ENCODE peak calls at places on chromosomes 13 and 19, in four cellular contexts. One of them, this sample, is unnamed.
A peak's percentile ranks its signal among the peaks of the same experiment; 100 is the strongest.

GRCh38 chr13:44188257-44188656 is 185.4 kb upstream of the SERP2 start:
- DNase-seq in ELF-1: no peak
- DNase-seq in ACHN: peak; percentile 42
- DNase-seq in T-cell: no peak
- DNase-seq in this sample: no peak

GRCh38 chr13:22009500-22009899 is 338.6 kb downstream of the FGF9 start:
- DNase-seq in ELF-1: no peak
- DNase-seq in ACHN: no peak
- DNase-seq in T-cell: no peak
- DNase-seq in this sample: no peak

GRCh38 chr13:25783480-25784081 is 268.2 kb downstream of the SHISA2 start:
- DNase-seq in ELF-1: no peak
- DNase-seq in ACHN: no peak
- DNase-seq in T-cell: no peak
- DNase-seq in this sample: no peak

GRCh38 chr13:109785141-109785891 is 1.1 kb downstream of the IRS2 start:
- DNase-seq in ELF-1: peak; percentile 59
- DNase-seq in ACHN: peak; percentile 49
- DNase-seq in T-cell: peak; percentile 59
- DNase-seq in this sample: peak; percentile 72

GRCh38 chr13:86725105-86725504 is 925.9 kb upstream of the SLITRK6 start:
- DNase-seq in ELF-1: peak; percentile 45
- DNase-seq in ACHN: peak; percentile 1
- DNase-seq in T-cell: no peak
- DNase-seq in this sample: no peak

GRCh38 chr19:14369399-14370168 is 11.7 kb upstream of the ADGRE5 start:
- DNase-seq in ELF-1: no peak
- DNase-seq in ACHN: no peak
- DNase-seq in T-cell: peak; percentile 87
- DNase-seq in this sample: no peak

GRCh38 chr19:1461862-1462261 is 11.9 kb downstream of the APC2 start:
- DNase-seq in ELF-1: no peak
- DNase-seq in ACHN: no peak
- DNase-seq in T-cell: no peak
- DNase-seq in this sample: no peak

GRCh38 chr13:23947893-23948292 is 50.6 kb upstream of the C1QTNF9B start:
- DNase-seq in ELF-1: no peak
- DNase-seq in ACHN: no peak
- DNase-seq in T-cell: no peak
- DNase-seq in this sample: no peak

GRCh38 chr19:33271246-33272021 is 30.9 kb downstream of the CEBPA start:
- DNase-seq in ELF-1: no peak
- DNase-seq in ACHN: no peak
- DNase-seq in T-cell: no peak
- DNase-seq in this sample: no peak

GRCh38 chr13:79775830-79776229 is 294.9 kb downstream of the NDFIP2 start:
- DNase-seq in ELF-1: peak; percentile 46
- DNase-seq in ACHN: peak; percentile 79
- DNase-seq in T-cell: no peak
- DNase-seq in this sample: peak; percentile 64

GRCh38 chr19:17989425-17990094 is 18.4 kb upstream of the ARRDC2 start:
- DNase-seq in ELF-1: no peak
- DNase-seq in ACHN: no peak
- DNase-seq in T-cell: no peak
- DNase-seq in this sample: no peak

GRCh38 chr13:47426126-47426849 is 529.4 kb upstream of the HTR2A start:
- DNase-seq in ELF-1: no peak
- DNase-seq in ACHN: no peak
- DNase-seq in T-cell: no peak
- DNase-seq in this sample: no peak

GRCh38 chr13:43229506-43229905 is 206.1 kb downstream of the DNAJC15 start:
- DNase-seq in ELF-1: no peak
- DNase-seq in ACHN: no peak
- DNase-seq in T-cell: no peak
- DNase-seq in this sample: no peak

GRCh38 chr19:17725422-17726078 is 6.3 kb downstream of the MAP1S start:
- DNase-seq in ELF-1: peak; percentile 39
- DNase-seq in ACHN: no peak
- DNase-seq in T-cell: no peak
- DNase-seq in this sample: no peak

GRCh38 chr13:111948281-111948680 is 118.7 kb upstream of the SOX1 start:
- DNase-seq in ELF-1: no peak
- DNase-seq in ACHN: no peak
- DNase-seq in T-cell: no peak
- DNase-seq in this sample: no peak

GRCh38 chr19:42468273-42468796 is 25.6 kb upstream of the CXCL17 start:
- DNase-seq in ELF-1: peak; percentile 76
- DNase-seq in ACHN: peak; percentile 21
- DNase-seq in T-cell: no peak
- DNase-seq in this sample: peak; percentile 62

GRCh38 chr13:97366172-97366688 is 67.7 kb upstream of the RAP2A start:
- DNase-seq in ELF-1: no peak
- DNase-seq in ACHN: peak; percentile 10
- DNase-seq in T-cell: no peak
- DNase-seq in this sample: no peak

GRCh38 chr19:4567584-4568071 is 8.1 kb upstream of the SEMA6B start:
- DNase-seq in ELF-1: peak; percentile 94
- DNase-seq in ACHN: peak; percentile 57
- DNase-seq in T-cell: peak; percentile 53
- DNase-seq in this sample: peak; percentile 46

GRCh38 chr13:20442798-20443381 is 82.8 kb downstream of the CRYL1 start:
- DNase-seq in ELF-1: no peak
- DNase-seq in ACHN: no peak
- DNase-seq in T-cell: no peak
- DNase-seq in this sample: no peak

GRCh38 chr13:109700176-109700575 is 86.2 kb downstream of the IRS2 start:
- DNase-seq in ELF-1: peak; percentile 30
- DNase-seq in ACHN: peak; percentile 30
- DNase-seq in T-cell: no peak
- DNase-seq in this sample: peak; percentile 77

GRCh38 chr19:30227661-30228112 is 144.5 kb upstream of the ZNF536 start:
- DNase-seq in ELF-1: peak; percentile 80
- DNase-seq in ACHN: peak; percentile 40
- DNase-seq in T-cell: peak; percentile 12
- DNase-seq in this sample: peak; percentile 88

GRCh38 chr19:18379803-18380747 is 5.9 kb upstream of the GDF15 start:
- DNase-seq in ELF-1: peak; percentile 75
- DNase-seq in ACHN: peak; percentile 90
- DNase-seq in T-cell: no peak
- DNase-seq in this sample: peak; percentile 84

GRCh38 chr13:45178349-45179142 is 22.3 kb downstream of the KCTD4 start:
- DNase-seq in ELF-1: no peak
- DNase-seq in ACHN: peak; percentile 78
- DNase-seq in T-cell: no peak
- DNase-seq in this sample: peak; percentile 48

GRCh38 chr13:98856983-98857382 is 104.5 kb upstream of the SLC15A1 start:
- DNase-seq in ELF-1: no peak
- DNase-seq in ACHN: no peak
- DNase-seq in T-cell: no peak
- DNase-seq in this sample: no peak

GRCh38 chr19:45507864-45508680 is 793 bp downstream of the VASP start:
- DNase-seq in ELF-1: peak; percentile 59
- DNase-seq in ACHN: peak; percentile 22
- DNase-seq in T-cell: peak; percentile 34
- DNase-seq in this sample: peak; percentile 86

GRCh38 chr13:23922005-23922932 is 25.0 kb upstream of the C1QTNF9B start:
- DNase-seq in ELF-1: peak; percentile 7
- DNase-seq in ACHN: no peak
- DNase-seq in T-cell: no peak
- DNase-seq in this sample: no peak

GRCh38 chr19:49567722-49568454 is 12.5 kb downstream of the NOSIP start:
- DNase-seq in ELF-1: no peak
- DNase-seq in ACHN: no peak
- DNase-seq in T-cell: peak; percentile 66
- DNase-seq in this sample: peak; percentile 31

GRCh38 chr19:50332014-50332263 is 2.8 kb upstream of the KCNC3 start:
- DNase-seq in ELF-1: no peak
- DNase-seq in ACHN: no peak
- DNase-seq in T-cell: no peak
- DNase-seq in this sample: no peak

GRCh38 chr13:101397742-101398141 is 18.6 kb downstream of the NALCN start:
- DNase-seq in ELF-1: no peak
- DNase-seq in ACHN: peak; percentile 59
- DNase-seq in T-cell: no peak
- DNase-seq in this sample: no peak

GRCh38 chr19:49224856-49225255 is 67.3 kb downstream of the TRPM4 start:
- DNase-seq in ELF-1: peak; percentile 80
- DNase-seq in ACHN: peak; percentile 65
- DNase-seq in T-cell: no peak
- DNase-seq in this sample: peak; percentile 39

GRCh38 chr13:33710924-33711323 is 107.0 kb upstream of the RFC3 start:
- DNase-seq in ELF-1: no peak
- DNase-seq in ACHN: no peak
- DNase-seq in T-cell: no peak
- DNase-seq in this sample: no peak

GRCh38 chr19:35509861-35510625 is 3.4 kb downstream of the DMKN start:
- DNase-seq in ELF-1: peak; percentile 98
- DNase-seq in ACHN: peak; percentile 70
- DNase-seq in T-cell: peak; percentile 65
- DNase-seq in this sample: peak; percentile 93

This sample was measured in hepatocyte.